ENCODE peak calls at places on chromosomes 6 and 20, in six cellular contexts. R, U, F, G, C and A are unnamed samples.

GRCh38 chr6:47440722-47441121 is 36.9 kb upstream of the CD2AP start:
- DNase-seq in R (no peak), U (no peak), F (no peak), G (no peak), C (peak; percentile 27), A (no peak)

GRCh38 chr6:124984668-124985338 is 22.6 kb downstream of the RNF217 start:
- DNase-seq in R (no peak), U (no peak), F (no peak), G (peak; percentile 55), C (no peak), A (no peak)

GRCh38 chr20:54078296-54078695 is 7.9 kb upstream of the BCAS1 start:
- DNase-seq in R (no peak), U (no peak), F (no peak), G (no peak), C (no peak), A (no peak)

GRCh38 chr6:39204646-39205244 is 24.5 kb downstream of the KCNK5 start:
- DNase-seq in R (no peak), U (no peak), F (no peak), G (no peak), C (no peak), A (no peak)

GRCh38 chr20:11454966-11455799 is 462.5 kb upstream of the BTBD3 start:
- DNase-seq in R (no peak), U (no peak), F (no peak), G (peak; percentile 86), C (no peak), A (peak; percentile 30)

GRCh38 chr20:39117486-39117885 is 155.3 kb downstream of the DHX35 start:
- DNase-seq in R (no peak), U (no peak), F (no peak), G (peak; percentile 30), C (no peak), A (no peak)

GRCh38 chr6:137405806-137406205 is 88.4 kb downstream of the OLIG3 start:
- DNase-seq in R (no peak), U (no peak), F (no peak), G (no peak), C (no peak), A (no peak)

GRCh38 chr6:69894578-69895347 is 28.4 kb downstream of the COL19A1 start:
- DNase-seq in R (no peak), U (no peak), F (no peak), G (peak; percentile 40), C (no peak), A (no peak)

GRCh38 chr6:71452709-71453108 is 164.1 kb downstream of the OGFRL1 start:
- DNase-seq in R (no peak), U (no peak), F (no peak), G (no peak), C (no peak), A (no peak)

DNA sequence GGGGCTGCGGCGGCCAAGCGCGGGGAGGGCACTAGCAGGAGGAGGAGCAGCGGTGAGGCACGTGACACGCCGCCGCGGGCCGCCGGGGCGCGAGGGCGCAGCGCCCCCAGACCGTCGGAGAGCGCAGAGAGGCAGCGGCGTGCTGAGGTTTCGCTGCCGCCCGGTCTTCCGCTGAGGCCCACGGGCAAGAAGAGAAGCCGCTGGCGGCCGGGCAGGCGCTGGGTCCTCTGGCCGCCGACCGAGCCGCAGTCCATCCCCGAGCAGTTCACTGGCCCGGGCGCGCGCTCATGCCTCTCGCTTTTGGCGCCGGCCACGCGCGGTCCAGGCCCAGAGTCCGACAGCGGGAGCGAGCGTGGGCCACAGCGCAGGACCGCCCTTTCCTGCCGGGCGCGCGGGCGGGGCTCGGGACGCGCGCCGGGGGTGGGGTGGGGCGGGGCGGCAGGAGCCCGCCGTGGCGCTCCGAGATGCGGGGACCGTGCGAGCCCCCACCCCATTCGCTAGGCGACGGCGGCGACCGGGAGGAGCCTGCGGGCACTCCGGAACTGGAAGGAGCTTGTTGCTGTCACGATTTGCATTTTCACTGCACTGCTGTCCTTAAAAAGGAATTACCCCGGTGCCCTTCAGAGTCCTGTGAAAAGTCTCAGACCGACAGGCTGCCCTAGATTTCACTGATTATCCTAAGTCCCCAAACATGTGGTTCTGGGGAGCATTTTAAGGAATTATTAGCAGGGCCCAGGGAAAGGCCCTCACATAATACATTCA is at the start of gene MCUR1:
- DNase-seq in R (peak; percentile 94), U (peak; percentile 89), F (peak; percentile 78), G (peak; percentile 77), C (peak; percentile 89), A (peak; percentile 84)
- H3K4me3 ChIP-seq in R (peak within 1 kb of the TSS; percentile 85), U (peak within 1 kb of the TSS; percentile 95), F (peak within 1 kb of the TSS; percentile 62), G (peak within 1 kb of the TSS; percentile 80), C (peak within 1 kb of the TSS; percentile 93), A (peak within 1 kb of the TSS; percentile 65)

DNA sequence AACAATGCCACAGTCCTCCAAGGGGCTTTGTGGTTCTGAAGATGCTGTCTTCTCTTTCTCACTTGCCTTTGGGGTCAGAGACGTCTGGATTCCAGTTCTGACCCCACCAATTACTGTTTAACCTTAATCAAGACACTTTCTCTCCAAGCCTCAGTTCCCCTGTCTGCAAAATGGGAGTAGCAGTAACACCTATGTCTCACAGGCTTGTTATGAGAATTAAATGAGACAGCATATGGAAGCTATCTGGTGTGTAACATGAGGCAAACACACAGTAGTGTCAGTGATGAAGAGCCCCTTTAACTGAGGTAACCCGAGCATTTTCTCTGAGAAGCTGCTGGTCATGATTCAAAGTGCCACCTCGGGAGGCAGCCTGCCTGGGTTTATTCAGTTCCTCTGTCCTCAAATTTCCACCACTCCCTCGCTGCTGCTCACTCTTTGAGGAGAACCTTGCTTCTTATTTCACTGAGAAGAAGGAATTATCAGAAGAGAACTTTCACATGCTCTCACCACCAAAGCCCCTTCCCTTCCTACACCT is 11.7 kb downstream of the PPIL1 start:
- DNase-seq in R (no peak), U (no peak), F (no peak), G (no peak), C (no peak), A (no peak)
- H3K36me3 ChIP-seq in R (no peaks in the 10 kb centered on the region), U (no peaks in the 10 kb centered on the region), F (no peaks in the 10 kb centered on the region), G (peaks cover 8% of the 10 kb centered on the region), C (peaks cover 6% of the 10 kb centered on the region), A (no peaks in the 10 kb centered on the region)

DNA sequence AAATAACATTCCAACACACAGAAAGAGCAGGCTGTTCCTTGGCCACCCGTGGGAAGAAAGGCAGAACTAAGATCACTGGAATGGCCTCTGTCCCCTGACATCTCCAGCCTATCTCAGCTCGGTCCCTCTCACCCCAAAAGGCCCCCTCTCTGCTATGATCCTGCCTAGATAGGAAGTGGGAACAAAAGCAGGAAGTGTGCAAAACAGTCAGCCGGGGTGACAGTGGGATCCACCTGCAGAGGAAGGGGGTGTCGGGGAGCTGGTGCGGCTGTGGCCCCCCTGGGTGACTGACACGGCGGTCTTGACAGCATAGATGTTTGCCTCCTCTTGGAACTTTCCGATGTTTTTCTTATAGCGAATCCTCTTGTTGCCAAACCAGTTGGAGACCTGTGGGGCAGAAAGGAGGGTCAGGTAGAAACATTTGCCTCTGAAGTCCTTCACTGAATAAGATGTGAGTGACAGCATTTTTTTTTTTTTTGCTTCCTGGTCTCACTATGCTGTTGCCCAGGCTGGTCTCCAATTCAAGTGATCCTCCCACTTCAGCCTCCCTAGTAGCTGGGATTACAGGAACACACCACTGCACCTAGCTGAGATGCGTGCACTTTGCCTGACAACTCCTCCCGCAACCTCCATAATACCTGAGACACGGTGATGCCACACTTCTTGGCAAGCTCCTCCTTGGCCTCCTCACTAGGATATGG is 2.8 kb downstream of the PBX2 start:
- DNase-seq in R (no peak), U (no peak), F (no peak), G (no peak), C (no peak), A (no peak)
- H3K4me3 ChIP-seq in R (no peak overlapping the region), U (peak overlapping the region; percentile 83), F (no peak overlapping the region), G (no peak overlapping the region), C (no peak overlapping the region), A (no peak overlapping the region)

DNA sequence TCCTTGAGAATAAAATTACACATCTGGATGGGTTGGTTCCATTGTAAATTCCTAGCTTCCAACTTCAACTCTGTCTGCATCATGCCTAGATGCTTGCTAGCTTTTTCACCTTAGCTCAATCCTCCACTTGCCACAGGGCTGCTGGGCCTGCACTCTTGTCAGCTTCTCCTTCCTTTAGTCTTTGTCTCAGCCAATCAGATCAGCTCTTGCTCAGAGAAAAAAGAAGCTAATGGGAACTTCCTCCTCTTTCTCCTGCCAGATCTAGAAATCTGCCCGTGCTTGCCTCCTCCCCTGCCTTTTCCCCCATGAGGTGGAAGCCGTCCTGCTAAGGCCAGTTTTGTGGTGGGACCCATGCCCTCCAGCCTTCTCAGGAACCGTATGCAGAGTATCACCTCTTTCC is 18.5 kb downstream of the RAE1 start:
- DNase-seq in R (no peak), U (no peak), F (no peak), G (no peak), C (no peak), A (no peak)
- H3K36me3 ChIP-seq in R (peaks cover 100% of the 10 kb centered on the region), U (peaks cover 100% of the 10 kb centered on the region), F (peaks cover 33% of the 10 kb centered on the region), G (peaks cover 61% of the 10 kb centered on the region), C (no peaks in the 10 kb centered on the region), A (peaks cover 29% of the 10 kb centered on the region)